ENCODE peak calls at places on chromosomes 6 and 20, in eight cellular contexts. One of them, this sample, is unnamed.

GRCh38 chr6:17905611-17906592 is 81.5 kb downstream of the KIF13A start:
- DNase-seq in RWPE1: peak
- DNase-seq in NCI-H748 treated with DMSO at 0.1 percent for 48 hours: no peak
- DNase-seq in Peyer's patch: no peak
- DNase-seq in adrenal gland: no peak
- DNase-seq in activated naive CD4-positive, alpha-beta T cell: no peak
- DNase-seq in iPS DF 19.7: no peak
- DNase-seq in HCT116: no peak
- DNase-seq in this sample: no peak

GRCh38 chr6:41527721-41528408 is 18.3 kb upstream of the FOXP4 start:
- DNase-seq in Peyer's patch: no peak
- DNase-seq in RWPE1: no peak
- DNase-seq in HCT116: no peak
- DNase-seq in activated naive CD4-positive, alpha-beta T cell: no peak
- DNase-seq in iPS DF 19.7: no peak
- DNase-seq in adrenal gland: no peak
- DNase-seq in NCI-H748 treated with DMSO at 0.1 percent for 48 hours: no peak
- DNase-seq in this sample: no peak

GRCh38 chr6:109050012-109050411 is 44.6 kb downstream of the SESN1 start:
- DNase-seq in adrenal gland: no peak
- DNase-seq in RWPE1: peak
- DNase-seq in iPS DF 19.7: no peak
- DNase-seq in HCT116: no peak
- DNase-seq in NCI-H748 treated with DMSO at 0.1 percent for 48 hours: no peak
- DNase-seq in Peyer's patch: no peak
- DNase-seq in activated naive CD4-positive, alpha-beta T cell: no peak
- DNase-seq in this sample: no peak

GRCh38 chr20:31840906-31841816 is 4.2 kb downstream of the FOXS1 start:
- DNase-seq in activated naive CD4-positive, alpha-beta T cell: no peak
- DNase-seq in NCI-H748 treated with DMSO at 0.1 percent for 48 hours: no peak
- DNase-seq in Peyer's patch: no peak
- DNase-seq in adrenal gland: no peak
- DNase-seq in HCT116: no peak
- DNase-seq in RWPE1: no peak
- DNase-seq in iPS DF 19.7: no peak
- DNase-seq in this sample: no peak

GRCh38 chr6:16760536-16761468 is at the start of gene ATXN1:
- DNase-seq in adrenal gland: peak
- DNase-seq in HCT116: no peak
- DNase-seq in RWPE1: peak
- DNase-seq in iPS DF 19.7: no peak
- DNase-seq in activated naive CD4-positive, alpha-beta T cell: peak
- DNase-seq in Peyer's patch: peak
- DNase-seq in NCI-H748 treated with DMSO at 0.1 percent for 48 hours: peak
- DNase-seq in this sample: no peak

GRCh38 chr6:160979063-160979708 is 12.4 kb upstream of the MAP3K4 start:
- DNase-seq in RWPE1: no peak
- DNase-seq in activated naive CD4-positive, alpha-beta T cell: no peak
- DNase-seq in HCT116: no peak
- DNase-seq in Peyer's patch: no peak
- DNase-seq in iPS DF 19.7: no peak
- DNase-seq in adrenal gland: no peak
- DNase-seq in NCI-H748 treated with DMSO at 0.1 percent for 48 hours: no peak
- DNase-seq in this sample: no peak

GRCh38 chr6:7671076-7671475 is 54.8 kb upstream of the BMP6 start:
- DNase-seq in activated naive CD4-positive, alpha-beta T cell: no peak
- DNase-seq in Peyer's patch: no peak
- DNase-seq in NCI-H748 treated with DMSO at 0.1 percent for 48 hours: no peak
- DNase-seq in HCT116: no peak
- DNase-seq in iPS DF 19.7: no peak
- DNase-seq in adrenal gland: no peak
- DNase-seq in RWPE1: peak
- DNase-seq in this sample: no peak

GRCh38 chr6:20403080-20403765 is 1.5 kb downstream of the E2F3 start:
- DNase-seq in HCT116: peak
- DNase-seq in NCI-H748 treated with DMSO at 0.1 percent for 48 hours: peak
- DNase-seq in iPS DF 19.7: no peak
- DNase-seq in adrenal gland: peak
- DNase-seq in Peyer's patch: peak
- DNase-seq in RWPE1: peak
- DNase-seq in activated naive CD4-positive, alpha-beta T cell: peak
- DNase-seq in this sample: peak

GRCh38 chr6:126176266-126176665 is 163.6 kb upstream of the CENPW start:
- DNase-seq in NCI-H748 treated with DMSO at 0.1 percent for 48 hours: no peak
- DNase-seq in adrenal gland: no peak
- DNase-seq in iPS DF 19.7: no peak
- DNase-seq in HCT116: no peak
- DNase-seq in activated naive CD4-positive, alpha-beta T cell: no peak
- DNase-seq in Peyer's patch: no peak
- DNase-seq in RWPE1: no peak
- DNase-seq in this sample: peak